ENCODE peak calls at places on chromosomes 6 and 20, in four cellular contexts. Q is PC-3, L is MM.1S, J is HCT116. P is an unnamed sample.
A peak's percentile ranks its signal among the peaks of the same experiment; 100 is the strongest.

GRCh38 chr20:49380245-49380875 is 102.1 kb downstream of the KCNB1 start:
- DNase-seq in Q (no peak), J (no peak), L (no peak), P (no peak)

GRCh38 chr6:104411302-104411701 is 448.4 kb downstream of the HACE1 start:
- DNase-seq in Q (no peak), J (no peak), L (no peak), P (no peak)

GRCh38 chr6:63923139-63923739 is 287.6 kb downstream of the PHF3 start:
- DNase-seq in Q (peak; percentile 55), L (peak; percentile 60), J (peak; percentile 21), P (peak; percentile 54)

GRCh38 chr20:25486377-25486776 is 78.9 kb downstream of the GINS1 start:
- DNase-seq in J (no peak), Q (no peak), L (no peak), P (peak; percentile 32)

GRCh38 chr6:38391206-38391908 is 248.4 kb downstream of the BTBD9 start:
- DNase-seq in J (peak; percentile 13), Q (peak; percentile 65), L (no peak), P (peak; percentile 65)

GRCh38 chr6:150142304-150142656 is 564 bp upstream of the PPP1R14C start:
- DNase-seq in Q (peak; percentile 28), J (no peak), L (no peak), P (peak; percentile 94)

GRCh38 chr20:10495173-10495572 is 60.1 kb downstream of the SLX4IP start:
- DNase-seq in L (no peak), Q (no peak), J (no peak), P (no peak)

GRCh38 chr6:16319813-16320532 is 81.6 kb downstream of the GMPR start:
- DNase-seq in J (peak; percentile 59), L (peak; percentile 79), Q (peak; percentile 83), P (peak; percentile 99)

GRCh38 chr20:23680151-23680550 is 8.7 kb downstream of the CST4 start:
- DNase-seq in J (no peak), Q (no peak), L (no peak), P (no peak)

GRCh38 chr6:84462697-84463096 is 235.3 kb upstream of the CEP162 start:
- DNase-seq in J (no peak), Q (peak; percentile 15), L (no peak), P (peak; percentile 82)

GRCh38 chr6:161048636-161049035 is 57.1 kb downstream of the MAP3K4 start:
- DNase-seq in J (no peak), L (no peak), Q (no peak), P (peak; percentile 95)

GRCh38 chr6:26431258-26432162 is 8.8 kb upstream of the BTN3A3 start:
- DNase-seq in J (no peak), Q (no peak), L (no peak), P (peak; percentile 83)

GRCh38 chr20:62123450-62124118 is 1.3 kb downstream of the LSM14B start:
- DNase-seq in L (no peak), Q (no peak), J (no peak), P (peak; percentile 81)

GRCh38 chr6:18501313-18502013 is 114.3 kb downstream of the RNF144B start:
- DNase-seq in L (no peak), Q (no peak), J (no peak), P (peak; percentile 70)

GRCh38 chr20:13526551-13526950 is 112.2 kb downstream of the TASP1 start:
- DNase-seq in Q (no peak), J (no peak), L (no peak), P (peak; percentile 9)

GRCh38 chr6:35905141-35905785 is 15.6 kb downstream of the SRPK1 start:
- DNase-seq in Q (no peak), J (no peak), L (no peak), P (no peak)

GRCh38 chr20:53959849-53960585 is 110.4 kb downstream of the BCAS1 start:
- DNase-seq in J (no peak), Q (peak; percentile 27), L (no peak), P (peak; percentile 79)

GRCh38 chr6:56842602-56843475 is 112.1 kb upstream of the BEND6 start:
- DNase-seq in J (no peak), Q (peak; percentile 60), L (peak; percentile 36), P (peak; percentile 76)

GRCh38 chr20:1328680-1329330 is at the start of gene SDCBP2:
- DNase-seq in L (no peak), J (peak; percentile 23), Q (peak; percentile 95), P (no peak)

GRCh38 chr20:62073323-62073722 is 7.6 kb upstream of the TAF4 start:
- DNase-seq in J (no peak), Q (no peak), L (no peak), P (no peak)

GRCh38 chr6:4891171-4891570 is 112.7 kb downstream of the RPP40 start:
- DNase-seq in Q (no peak), L (no peak), J (no peak), P (no peak)

GRCh38 chr6:150876598-150876997 is 11.1 kb downstream of the MTHFD1L start:
- DNase-seq in L (no peak), Q (no peak), J (no peak), P (peak; percentile 36)

GRCh38 chr6:111769365-111770127 is 103.7 kb downstream of the FYN start:
- DNase-seq in J (no peak), L (peak; percentile 83), Q (no peak), P (no peak)

GRCh38 chr6:17032595-17033591 is 69.0 kb upstream of the STMND1 start:
- DNase-seq in L (no peak), J (no peak), Q (peak; percentile 91), P (peak; percentile 97)

GRCh38 chr20:58853976-58854637 is 1.6 kb downstream of the GNAS start:
- DNase-seq in Q (no peak), J (no peak), L (no peak), P (no peak)
- TF ChIP-seq EZH2 in Q (no peak), J (no peak), L (no peak), P (no peak)

GRCh38 chr6:14381225-14381887 is 263.8 kb downstream of the CD83 start:
- DNase-seq in L (no peak), J (no peak), Q (no peak), P (no peak)

GRCh38 chr6:14386263-14386981 is 268.9 kb downstream of the CD83 start:
- DNase-seq in J (no peak), Q (no peak), L (peak; percentile 37), P (no peak)

GRCh38 chr6:14384175-14384949 is 266.8 kb downstream of the CD83 start:
- DNase-seq in J (no peak), Q (no peak), L (no peak), P (no peak)

GRCh38 chr6:14382381-14383236 is 265.0 kb downstream of the CD83 start:
- DNase-seq in Q (no peak), L (peak; percentile 85), J (no peak), P (no peak)

DNA sequence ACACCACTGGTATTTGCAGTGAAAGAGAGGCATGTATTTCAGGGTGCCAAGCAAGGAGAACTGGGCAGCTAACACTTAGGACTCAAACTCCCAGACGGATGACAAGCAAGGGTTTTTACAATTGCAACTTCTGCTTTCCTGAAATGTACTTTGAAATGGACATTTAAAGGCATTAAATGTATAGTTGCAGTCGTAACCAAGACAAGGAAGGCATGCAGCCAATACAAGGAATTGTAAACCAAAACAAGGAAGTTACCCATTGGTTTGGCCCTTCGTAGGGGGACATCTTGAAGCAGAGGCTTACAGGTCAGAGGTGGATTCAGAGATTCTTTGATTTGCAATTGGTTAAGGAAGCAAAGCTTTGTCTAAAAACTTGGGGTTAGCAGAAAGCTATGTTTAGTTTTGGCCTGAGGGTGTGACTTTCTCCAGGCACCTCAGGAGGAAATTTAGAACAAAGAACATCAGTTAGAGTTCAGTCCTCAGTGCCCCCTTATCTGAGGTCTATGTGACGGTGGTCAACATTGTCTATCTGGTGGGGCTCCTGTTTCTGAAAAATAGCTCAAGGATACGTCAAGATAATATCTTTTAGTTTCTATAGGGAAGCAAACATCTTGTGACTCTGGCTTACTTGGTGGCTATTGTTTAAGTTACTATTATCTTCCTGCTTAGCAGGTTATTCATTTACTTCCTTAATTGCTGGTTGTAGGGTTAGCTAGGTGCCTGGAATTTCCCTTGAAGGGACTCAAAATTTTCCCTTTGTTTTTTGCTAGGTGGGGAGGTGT is 266.0 kb downstream of the CD83 start:
- DNase-seq in J (no peak), L (no peak), Q (no peak), P (no peak)
- H3K9ac ChIP-seq in J (no peak overlapping the region), L (no peak overlapping the region), Q (no peak overlapping the region), P (no peak overlapping the region)

GRCh38 chr20:36155629-36155971 is 1.1 kb downstream of the EPB41L1 start:
- DNase-seq in L (no peak), J (no peak), Q (no peak), P (no peak)
- H3K4me3 ChIP-seq in L (no peak overlapping the region), J (peak overlapping the region; percentile 64), Q (peak overlapping the region; percentile 87), P (peak overlapping the region; percentile 86)

GRCh38 chr20:21710341-21710740 is 4.9 kb downstream of the PAX1 start:
- DNase-seq in Q (no peak), L (no peak), J (no peak), P (no peak)

GRCh38 chr20:21712443-21713059 is 7.1 kb downstream of the PAX1 start:
- DNase-seq in J (no peak), Q (no peak), L (no peak), P (no peak)

GRCh38 chr20:21708738-21709534 is 3.5 kb downstream of the PAX1 start:
- DNase-seq in Q (no peak), J (no peak), L (no peak), P (no peak)

GRCh38 chr20:21709535-21709904 is 4.1 kb downstream of the PAX1 start:
- DNase-seq in L (no peak), Q (no peak), J (no peak), P (no peak)

GRCh38 chr20:21710863-21711431 is 5.5 kb downstream of the PAX1 start:
- DNase-seq in L (no peak), J (no peak), Q (no peak), P (no peak)
- TF ChIP-seq EZH2 in L (no peak), J (no peak), Q (no peak), P (no peak)

GRCh38 chr6:128118401-128118800 is 217.5 kb upstream of the THEMIS start:
- DNase-seq in L (no peak), J (no peak), Q (no peak), P (peak; percentile 35)

GRCh38 chr6:128111096-128111495 is 210.2 kb upstream of the THEMIS start:
- DNase-seq in J (no peak), L (no peak), Q (no peak), P (no peak)

GRCh38 chr6:128117916-128118315 is 217.1 kb upstream of the THEMIS start:
- DNase-seq in J (no peak), L (no peak), Q (no peak), P (peak; percentile 23)

GRCh38 chr6:128114164-128114563 is 213.3 kb upstream of the THEMIS start:
- DNase-seq in L (no peak), Q (no peak), J (no peak), P (no peak)

DNA sequence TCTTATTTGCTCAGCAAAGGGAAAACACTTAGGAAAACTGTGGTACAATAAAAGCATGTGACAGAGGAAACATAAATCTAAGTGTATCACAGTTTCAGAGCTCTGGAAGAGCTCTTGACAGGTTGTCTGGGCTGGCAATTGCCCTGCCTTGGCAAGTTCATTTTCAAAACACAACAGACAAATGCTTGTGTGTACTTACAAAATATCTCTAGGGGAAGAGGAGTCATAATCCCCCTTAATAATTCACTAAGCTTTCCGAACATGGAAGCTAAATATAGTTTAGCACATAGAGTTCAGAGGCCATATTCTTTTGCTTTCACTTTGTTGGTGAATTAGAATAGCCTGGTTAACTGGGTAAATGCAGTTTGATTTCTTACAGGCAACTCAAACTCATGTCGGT is 211.6 kb upstream of the THEMIS start:
- DNase-seq in J (no peak), Q (no peak), L (peak; percentile 47), P (no peak)
- H3K9ac ChIP-seq in J (no peak overlapping the region), Q (no peak overlapping the region), L (peak overlapping the region; percentile 67), P (no peak overlapping the region)